ENCODE peak calls at places on chromosomes 16 and 17, in seven cellular contexts. G, W, Q, H, C, L and A are unnamed samples.

GRCh38 chr17:38605852-38606645 is at the start of gene SRCIN1:
- DNase-seq in G (no peak), W (peak), Q (peak), H (peak), C (no peak), L (peak), A (peak)

GRCh38 chr17:38549285-38549684 is 56.5 kb downstream of the SRCIN1 start:
- DNase-seq in G (no peak), W (no peak), Q (no peak), H (no peak), C (no peak), L (no peak), A (no peak)

GRCh38 chr17:4815043-4815675 is 8.2 kb downstream of the PLD2 start:
- DNase-seq in G (no peak), W (no peak), Q (no peak), H (no peak), C (no peak), L (no peak), A (peak)

GRCh38 chr16:1171001-1171400 is 18.1 kb downstream of the CACNA1H start:
- DNase-seq in G (no peak), W (no peak), Q (no peak), H (no peak), C (no peak), L (no peak), A (no peak)

GRCh38 chr17:40791808-40792436 is 7.8 kb downstream of the KRT28 start:
- DNase-seq in G (no peak), W (peak), Q (no peak), H (no peak), C (no peak), L (no peak), A (peak)

GRCh38 chr17:46121165-46121764 is 72.0 kb downstream of the KANSL1 start:
- DNase-seq in G (no peak), W (no peak), Q (no peak), H (no peak), C (no peak), L (no peak), A (no peak)

GRCh38 chr17:60188727-60189126 is 39.0 kb downstream of the CA4 start:
- DNase-seq in G (no peak), W (no peak), Q (no peak), H (no peak), C (no peak), L (no peak), A (no peak)

GRCh38 chr17:17127156-17127555 is 79.0 kb downstream of the PLD6 start:
- DNase-seq in G (no peak), W (no peak), Q (no peak), H (no peak), C (no peak), L (no peak), A (no peak)

GRCh38 chr16:27239906-27240655 is 28.5 kb downstream of the NSMCE1 start:
- DNase-seq in G (no peak), W (no peak), Q (no peak), H (peak), C (peak), L (no peak), A (no peak)

GRCh38 chr17:43949777-43950176 is 4.0 kb downstream of the PYY start:
- DNase-seq in G (no peak), W (no peak), Q (no peak), H (no peak), C (no peak), L (no peak), A (no peak)

GRCh38 chr16:1746693-1747195 is 24.6 kb downstream of the NME3 start:
- DNase-seq in G (no peak), W (no peak), Q (no peak), H (no peak), C (no peak), L (no peak), A (no peak)

GRCh38 chr16:2897110-2897509 is 14.1 kb downstream of the FLYWCH2 start:
- DNase-seq in G (no peak), W (no peak), Q (peak), H (no peak), C (no peak), L (no peak), A (no peak)

GRCh38 chr16:65106792-65107191 is 15.1 kb downstream of the CDH11 start:
- DNase-seq in G (no peak), W (no peak), Q (no peak), H (no peak), C (no peak), L (no peak), A (no peak)

DNA sequence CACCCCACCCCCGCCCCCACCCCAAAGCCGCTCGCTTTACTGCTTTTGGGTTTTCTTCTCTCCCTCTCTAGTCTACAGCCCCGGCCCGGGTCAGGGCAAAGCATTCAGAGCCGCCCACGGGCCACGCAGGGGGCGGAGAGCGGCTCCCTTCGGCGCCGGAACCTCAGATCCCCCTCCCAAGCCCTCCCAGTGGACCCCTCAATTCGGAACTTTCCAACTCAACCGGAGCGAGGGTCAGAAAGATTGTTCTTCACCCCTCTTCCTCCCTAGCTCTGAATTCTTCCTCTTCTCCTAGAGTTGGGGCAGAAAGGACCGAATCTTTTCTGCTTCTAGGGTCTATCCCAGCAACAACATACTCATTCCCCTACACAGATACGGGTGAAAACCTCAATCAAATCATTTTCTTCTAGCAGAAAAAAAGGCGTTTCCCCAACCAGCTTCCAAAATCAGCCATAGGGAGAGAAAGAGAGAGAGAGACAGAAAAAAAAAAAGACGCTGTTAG is 1.0 kb downstream of the HOXB2 start:
- DNase-seq in G (no peak), W (no peak), Q (no peak), H (no peak), C (no peak), L (no peak), A (no peak)
- H3K4me3 ChIP-seq in G (peak), W (no peak), Q (peak), H (peak), C (peak), L (peak), A (peak)

DNA sequence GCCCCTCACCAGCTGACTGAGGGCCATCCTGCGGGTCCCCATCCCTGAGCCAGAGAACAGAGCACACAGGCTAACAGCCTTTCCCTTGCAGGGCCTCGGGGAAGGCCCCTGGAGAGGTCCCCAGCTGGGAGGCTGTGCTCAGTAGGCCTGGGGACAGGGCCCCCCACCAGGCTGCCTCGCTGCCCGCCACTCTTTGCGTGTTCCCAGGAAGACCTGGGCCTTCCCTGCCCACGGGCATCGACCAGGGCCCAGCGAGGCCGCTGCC is 785 bp downstream of the HID1 start:
- DNase-seq in G (no peak), W (no peak), Q (no peak), H (no peak), C (no peak), L (no peak), A (no peak)
- H3K4me3 ChIP-seq in G (peak), W (peak), Q (peak), H (peak), C (peak), L (no peak), A (peak)

DNA sequence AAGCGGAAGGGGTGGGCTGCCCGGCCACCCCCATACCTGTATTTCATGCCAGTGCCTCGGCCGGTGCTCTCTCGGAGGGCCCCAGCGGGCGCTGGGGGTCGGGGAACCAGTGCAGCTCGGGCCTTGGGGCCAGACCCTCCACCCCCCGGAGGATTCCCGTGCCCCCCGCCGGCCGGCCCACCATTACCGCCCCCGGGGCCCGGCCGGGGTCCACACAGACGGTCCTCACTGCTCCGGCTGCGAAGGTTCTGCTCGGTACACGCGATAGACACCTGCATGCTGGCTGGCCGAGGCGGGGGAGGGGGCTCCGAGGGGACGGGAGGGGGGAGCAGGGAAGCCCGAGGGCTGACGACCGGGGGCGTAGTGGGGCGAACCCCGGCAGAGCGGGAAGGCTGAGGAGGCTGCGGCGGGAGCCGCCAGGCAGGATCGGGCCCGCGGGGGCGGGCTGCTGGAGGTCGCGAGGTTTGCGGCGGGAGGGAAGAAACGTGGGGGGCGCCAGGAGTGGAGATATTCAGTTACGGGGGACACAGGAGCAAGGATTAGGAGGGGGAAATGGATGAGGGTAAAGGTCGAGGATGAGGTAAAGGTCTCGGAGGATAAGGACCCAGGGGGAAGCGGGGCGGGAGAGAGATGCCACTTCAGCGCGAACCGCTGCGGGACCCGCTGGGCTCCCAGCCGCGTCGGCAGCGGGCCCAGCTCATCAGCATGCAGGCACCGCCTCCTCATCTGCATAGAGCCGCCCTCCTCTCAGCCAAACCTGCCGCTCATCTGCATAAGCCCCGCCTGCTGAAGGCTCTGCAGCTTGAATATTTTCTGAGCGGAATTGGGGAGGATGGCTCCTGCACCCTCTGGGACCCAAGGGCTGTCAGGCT is at the start of gene KCNAB3:
- DNase-seq in G (no peak), W (peak), Q (no peak), H (no peak), C (no peak), L (peak), A (peak)
- H3K4me3 ChIP-seq in G (no peak), W (peak), Q (no peak), H (no peak), C (no peak), L (peak), A (peak)

DNA sequence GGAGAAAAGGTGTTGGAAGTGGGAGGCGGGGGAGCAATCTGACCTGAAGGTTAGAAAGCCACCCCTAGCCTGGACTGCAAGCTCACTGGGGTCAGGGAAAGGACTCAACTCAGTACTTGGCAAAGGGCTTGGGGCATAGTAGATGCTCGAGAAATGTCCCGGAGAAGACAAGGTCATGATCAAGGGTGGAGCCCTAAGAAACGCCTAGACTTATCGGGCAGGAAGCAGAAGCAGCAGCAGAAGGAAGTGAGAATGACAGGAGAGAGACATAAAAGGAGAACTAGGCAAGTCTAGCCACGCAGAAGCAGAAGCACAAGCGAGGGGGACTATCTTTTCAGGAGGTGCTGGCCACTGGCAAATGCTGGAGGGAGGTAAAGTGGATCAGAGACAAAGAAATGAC is 10.2 kb downstream of the COTL1 start:
- DNase-seq in G (no peak), W (no peak), Q (no peak), H (no peak), C (no peak), L (no peak), A (no peak)
- H3K4me3 ChIP-seq in G (peak), W (no peak), Q (peak), H (no peak), C (no peak), L (peak), A (no peak)

GRCh38 chr16:74776926-74777325 is 2.3 kb upstream of the FA2H start:
- DNase-seq in G (no peak), W (no peak), Q (no peak), H (no peak), C (no peak), L (no peak), A (no peak)

GRCh38 chr16:74773431-74774222 is 993 bp downstream of the FA2H start:
- DNase-seq in G (no peak), W (no peak), Q (no peak), H (no peak), C (no peak), L (no peak), A (no peak)

GRCh38 chr16:74778646-74779045 is 4.0 kb upstream of the FA2H start:
- DNase-seq in G (no peak), W (no peak), Q (no peak), H (no peak), C (no peak), L (no peak), A (no peak)

GRCh38 chr16:74774223-74775139 is at the start of gene FA2H:
- DNase-seq in G (peak), W (peak), Q (peak), H (peak), C (no peak), L (peak), A (peak)

DNA sequence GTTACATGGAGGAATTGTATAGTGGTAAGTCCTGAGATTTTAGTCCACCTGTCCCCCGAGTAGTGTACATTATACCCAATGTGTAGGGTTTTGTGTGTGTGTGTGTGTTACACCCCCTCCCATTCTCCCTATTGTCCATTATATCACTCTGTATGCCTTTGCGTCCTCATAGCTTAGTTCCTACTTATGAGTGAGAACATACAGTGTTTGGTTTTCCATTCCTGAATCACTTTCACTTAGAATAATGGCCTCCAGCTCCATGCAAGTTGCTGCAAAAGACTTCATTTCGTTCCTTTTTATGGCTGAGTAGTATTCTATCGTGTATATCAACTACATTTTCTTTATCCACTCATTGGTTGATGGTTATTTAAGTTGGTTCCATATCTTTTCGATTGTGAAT is 635 bp upstream of the FA2H start:
- DNase-seq in G (no peak), W (no peak), Q (no peak), H (no peak), C (no peak), L (no peak), A (no peak)
- H3K4me3 ChIP-seq in G (no peak), W (peak), Q (peak), H (peak), C (no peak), L (peak), A (peak)

GRCh38 chr17:77460514-77461046 is 319.8 kb downstream of the SEC14L1 start:
- DNase-seq in G (no peak), W (no peak), Q (peak), H (no peak), C (no peak), L (no peak), A (no peak)
- H3K4me3 ChIP-seq in G (peak), W (no peak), Q (peak), H (no peak), C (no peak), L (peak), A (no peak)